ENCODE peak calls at places on chromosome 14, in eight cellular contexts. F is heart left ventricle, I is skeletal muscle cell, V is GM12864, Z is testis, K is stomach, D is mesenchymal stem cell, A is AG10803. U is an unnamed sample.

GRCh38 chr14:70735043-70735442 is 74.3 kb downstream of the MAP3K9 start:
- DNase-seq in F (no peak), V (no peak), I (peak; percentile 25), Z (no peak), D (no peak), A (no peak), K (no peak), U (no peak)

GRCh38 chr14:61977217-61977616 is 215.0 kb downstream of the SNAPC1 start:
- DNase-seq in V (no peak), Z (no peak), A (no peak), K (no peak), I (no peak), F (no peak), D (no peak), U (no peak)

GRCh38 chr14:105485720-105486332 is 860 bp upstream of the CRIP1 start:
- DNase-seq in F (no peak), I (no peak), V (no peak), D (peak; percentile 57), A (no peak), K (no peak), Z (no peak), U (no peak)

GRCh38 chr14:41668346-41668745 is 61.7 kb downstream of the LRFN5 start:
- DNase-seq in F (no peak), Z (no peak), K (no peak), D (no peak), I (no peak), A (peak; percentile 7), V (no peak), U (no peak)

GRCh38 chr14:84749191-84749945 is 780.6 kb upstream of the FLRT2 start:
- DNase-seq in A (no peak), K (no peak), V (no peak), F (no peak), D (no peak), I (no peak), Z (no peak), U (no peak)

GRCh38 chr14:102819176-102819628 is 42.0 kb downstream of the TRAF3 start:
- DNase-seq in V (peak; percentile 85), D (no peak), A (peak; percentile 31), F (no peak), Z (no peak), I (no peak), K (peak; percentile 49), U (no peak)

GRCh38 chr14:33846100-33846824 is 104.6 kb downstream of the EGLN3 start:
- DNase-seq in D (no peak), K (no peak), I (no peak), A (no peak), V (no peak), F (no peak), Z (no peak), U (no peak)

GRCh38 chr14:95496690-95497241 is 19.7 kb downstream of the SYNE3 start:
- DNase-seq in A (peak; percentile 47), Z (no peak), V (no peak), F (peak; percentile 63), K (no peak), D (peak; percentile 76), I (no peak), U (no peak)

GRCh38 chr14:72590577-72590976 is 303.3 kb downstream of the DPF3 start:
- DNase-seq in V (no peak), D (no peak), K (no peak), I (no peak), F (no peak), Z (no peak), A (no peak), U (no peak)

GRCh38 chr14:104977681-104978647 is at the start of gene AHNAK2:
- DNase-seq in I (peak; percentile 36), V (no peak), A (peak; percentile 68), F (peak; percentile 82), K (peak; percentile 78), Z (peak; percentile 79), D (peak; percentile 81), U (peak; percentile 52)

GRCh38 chr14:61531741-61532505 is 163.4 kb upstream of the HIF1A start:
- DNase-seq in I (no peak), F (no peak), V (no peak), D (no peak), A (no peak), Z (no peak), K (peak; percentile 57), U (no peak)

GRCh38 chr14:37202265-37202664 is 4.5 kb downstream of the MIPOL1 start:
- DNase-seq in F (no peak), Z (no peak), D (peak; percentile 35), K (no peak), V (no peak), I (no peak), A (peak; percentile 19), U (no peak)

GRCh38 chr14:87233266-87233665 is 759.7 kb downstream of the GALC start:
- DNase-seq in D (no peak), K (no peak), I (no peak), Z (no peak), V (no peak), A (no peak), F (no peak), U (no peak)

GRCh38 chr14:32476532-32476931 is 147.4 kb downstream of the AKAP6 start:
- DNase-seq in K (no peak), V (no peak), I (no peak), A (peak; percentile 31), D (no peak), F (no peak), Z (no peak), U (no peak)

GRCh38 chr14:44297437-44297836 is 209.6 kb downstream of the FSCB start:
- DNase-seq in K (no peak), D (peak; percentile 13), A (no peak), I (peak; percentile 6), V (no peak), Z (no peak), F (no peak), U (no peak)

DNA sequence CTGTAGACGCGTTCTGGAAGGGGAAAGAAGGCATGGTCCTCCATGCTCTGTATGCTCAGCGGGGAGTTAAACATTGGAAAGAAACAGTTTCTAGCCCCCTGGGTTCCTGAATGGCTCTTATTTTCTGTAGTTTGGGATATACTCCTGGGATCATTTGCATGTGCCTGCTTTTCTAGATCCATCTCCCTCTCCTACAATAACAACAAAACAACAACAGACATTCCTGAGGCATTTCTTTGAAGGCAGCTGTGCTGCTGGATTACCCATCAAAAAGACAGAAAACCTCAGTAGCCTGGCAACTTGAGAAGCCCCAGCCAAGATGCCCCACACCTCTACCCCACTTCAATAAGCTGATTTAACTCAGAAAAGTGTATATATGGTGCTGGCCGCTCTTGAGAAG is 8.7 kb downstream of the SLC7A8 start:
- DNase-seq in F (no peak), Z (no peak), I (no peak), K (no peak), D (no peak), V (no peak), A (no peak), U (no peak)
- H3K4me3 ChIP-seq in F (no peak overlapping the region), Z (no peak overlapping the region), I (no peak overlapping the region), K (no peak overlapping the region), D (no peak overlapping the region), V (no peak overlapping the region), A (no peak overlapping the region), U (no peak overlapping the region)

GRCh38 chr14:50822501-50823042 is 8.4 kb downstream of the NIN start:
- DNase-seq in F (no peak), Z (no peak), A (no peak), K (no peak), D (peak; percentile 19), V (no peak), I (no peak), U (no peak)

GRCh38 chr14:50825307-50825706 is 5.7 kb downstream of the NIN start:
- DNase-seq in I (no peak), V (no peak), D (no peak), A (no peak), F (no peak), K (no peak), Z (no peak), U (no peak)

GRCh38 chr14:50823763-50824636 is 7.0 kb downstream of the NIN start:
- DNase-seq in A (no peak), I (no peak), K (peak; percentile 64), V (no peak), D (no peak), F (no peak), Z (no peak), U (no peak)

GRCh38 chr14:50821471-50822464 is 9.2 kb downstream of the NIN start:
- DNase-seq in V (no peak), K (peak; percentile 41), D (no peak), I (no peak), A (peak; percentile 53), Z (no peak), F (no peak), U (no peak)

GRCh38 chr14:50823051-50823762 is 7.8 kb downstream of the NIN start:
- DNase-seq in K (no peak), V (no peak), Z (no peak), D (peak; percentile 57), A (peak; percentile 71), F (peak; percentile 47), I (no peak), U (no peak)
- H3K4me3 ChIP-seq in K (peak overlapping the region; percentile 1), V (peak overlapping the region; percentile 41), Z (no peak overlapping the region), D (no peak overlapping the region), A (peak overlapping the region; percentile 11), F (no peak overlapping the region), I (no peak overlapping the region), U (no peak overlapping the region)

DNA sequence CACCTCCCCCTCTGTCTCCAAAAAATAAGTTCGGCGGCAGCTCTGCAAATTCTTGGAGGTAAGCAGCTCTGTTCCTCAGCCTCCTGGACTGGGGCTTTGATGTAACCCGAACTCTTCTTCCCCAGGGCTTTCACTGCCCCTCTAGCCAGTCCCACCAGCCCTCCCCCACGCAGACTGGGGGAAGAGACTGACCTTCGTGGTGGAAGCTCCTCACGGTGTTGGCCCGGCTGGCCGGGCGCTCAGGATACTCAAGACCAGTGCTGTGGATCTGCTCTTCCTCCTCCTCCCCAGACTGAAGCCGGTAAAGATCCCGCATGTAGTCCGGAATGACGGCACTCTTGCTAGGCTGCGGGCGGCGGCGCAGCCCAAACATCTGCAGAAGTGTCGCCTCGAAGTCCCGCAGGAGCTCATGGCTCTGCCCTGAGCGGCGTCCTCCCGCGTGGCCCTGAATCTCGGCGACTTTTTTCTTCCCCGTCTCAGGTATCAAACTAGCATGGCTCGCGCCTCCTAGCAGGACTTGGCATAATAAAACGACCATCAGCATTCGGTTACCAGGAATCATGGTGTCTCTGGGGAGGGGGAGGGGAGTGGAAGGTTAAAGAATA is 4.9 kb downstream of the BMP4 start:
- DNase-seq in Z (no peak), V (no peak), F (no peak), D (peak; percentile 45), I (no peak), K (no peak), A (no peak), U (no peak)
- H3K4me3 ChIP-seq in Z (no peak overlapping the region), V (no peak overlapping the region), F (peak overlapping the region; percentile 66), D (peak overlapping the region; percentile 61), I (no peak overlapping the region), K (peak overlapping the region; percentile 74), A (no peak overlapping the region), U (peak overlapping the region; percentile 89)

DNA sequence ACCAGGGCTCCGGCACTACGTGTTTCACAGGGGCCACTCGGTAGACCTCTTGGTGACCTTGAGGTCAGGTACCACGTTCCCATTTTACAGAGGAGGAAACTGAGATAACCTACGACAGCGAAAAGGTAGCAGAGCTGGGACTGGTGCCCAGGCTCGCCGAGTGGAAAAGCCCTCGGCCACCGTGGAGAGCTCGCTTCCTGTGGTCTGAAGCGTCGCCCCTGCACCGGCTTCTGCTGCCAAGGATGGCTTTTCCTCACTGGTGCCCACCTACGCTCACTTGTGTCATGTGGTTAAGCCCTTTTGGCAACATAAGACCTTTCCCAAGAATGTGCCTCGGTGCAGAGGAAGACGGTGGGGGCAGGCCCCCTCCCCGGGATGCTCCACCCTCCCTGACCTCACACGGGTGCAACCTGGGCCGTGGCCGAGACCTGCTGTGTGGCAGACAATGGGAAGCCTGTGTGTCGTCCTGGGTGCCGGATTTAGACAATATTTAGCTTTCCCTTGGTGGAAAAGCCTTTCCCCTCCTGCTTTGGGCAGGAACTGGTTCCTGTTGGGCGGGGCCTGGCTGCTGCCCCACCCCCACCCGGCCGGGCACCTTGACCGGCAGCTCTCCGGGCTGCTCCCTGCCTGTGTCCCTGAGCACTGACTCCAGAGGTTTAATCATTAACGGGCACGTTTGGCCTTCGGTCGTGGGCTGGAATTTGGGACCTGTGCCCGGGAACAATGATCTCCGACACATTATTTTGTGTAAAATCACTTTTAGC is 32.4 kb upstream of the PPP1R13B start:
- DNase-seq in F (peak; percentile 65), D (no peak), Z (peak; percentile 38), I (no peak), K (peak; percentile 91), A (no peak), V (no peak), U (no peak)
- H3K4me3 ChIP-seq in F (peak overlapping the region; percentile 20), D (no peak overlapping the region), Z (no peak overlapping the region), I (peak overlapping the region; percentile 21), K (peak overlapping the region; percentile 46), A (peak overlapping the region; percentile 28), V (no peak overlapping the region), U (peak overlapping the region; percentile 13)

U was measured in retinal pigment epithelial cell.